ENCODE peak calls at places on chromosomes 3 and 15, in seven cellular contexts. G, V, J, F, S, N and D are unnamed samples.

GRCh38 chr15:48645558-48646330 is at the start of gene FBN1:
- DNase-seq in V (peak; percentile 88), G (peak; percentile 64), N (no peak), F (peak; percentile 80), S (peak; percentile 75), J (peak; percentile 90), D (peak; percentile 78)

GRCh38 chr3:124814620-124815421 is 72.3 kb downstream of the ITGB5 start:
- DNase-seq in F (no peak), S (no peak), J (no peak), N (no peak), G (no peak), V (no peak), D (no peak)

GRCh38 chr3:42936157-42936981 is 30.4 kb downstream of the ZNF662 start:
- DNase-seq in J (peak; percentile 79), N (no peak), V (peak; percentile 27), G (no peak), F (peak; percentile 7), S (peak; percentile 57), D (peak; percentile 33)

GRCh38 chr3:22779737-22780136 is 423.4 kb upstream of the UBE2E2 start:
- DNase-seq in F (no peak), G (peak; percentile 89), N (no peak), J (no peak), S (no peak), V (no peak), D (no peak)

GRCh38 chr15:33067456-33067855 is 127.1 kb downstream of the FMN1 start:
- DNase-seq in N (no peak), V (peak; percentile 71), F (no peak), S (no peak), G (no peak), J (peak; percentile 24), D (no peak)

GRCh38 chr3:191387441-191388077 is 57.2 kb upstream of the UTS2B start:
- DNase-seq in N (no peak), G (no peak), V (peak; percentile 23), S (no peak), F (no peak), J (no peak), D (no peak)

GRCh38 chr3:42012935-42013651 is 51.2 kb upstream of the ULK4 start:
- DNase-seq in J (peak; percentile 53), N (peak; percentile 36), V (no peak), S (peak; percentile 78), F (peak; percentile 74), G (peak; percentile 86), D (peak; percentile 74)

GRCh38 chr3:15064299-15064834 is 748 bp downstream of the MRPS25 start:
- DNase-seq in N (peak; percentile 7), F (no peak), S (no peak), G (peak; percentile 16), J (peak; percentile 41), V (no peak), D (peak; percentile 15)

GRCh38 chr3:191350389-191351090 is 20.2 kb upstream of the UTS2B start:
- DNase-seq in S (no peak), N (no peak), V (no peak), F (no peak), J (peak; percentile 72), G (no peak), D (no peak)

GRCh38 chr15:88908697-88909621 is 4.2 kb downstream of the MFGE8 start:
- DNase-seq in V (peak; percentile 57), J (no peak), G (no peak), N (no peak), S (no peak), F (no peak), D (no peak)

GRCh38 chr15:35290301-35290721 is 205.2 kb upstream of the NANOGP8 start:
- DNase-seq in F (no peak), V (no peak), N (no peak), G (no peak), S (no peak), J (no peak), D (no peak)

GRCh38 chr3:191120447-191121304 is 78.4 kb upstream of the OSTN start:
- DNase-seq in S (no peak), V (peak; percentile 34), G (no peak), N (no peak), J (no peak), F (no peak), D (no peak)

GRCh38 chr3:66738625-66739330 is 238.0 kb upstream of the LRIG1 start:
- DNase-seq in N (no peak), S (no peak), V (peak; percentile 58), F (no peak), J (no peak), G (no peak), D (no peak)

GRCh38 chr15:25180606-25181289 is 226.0 kb downstream of the SNRPN start:
- DNase-seq in F (no peak), V (no peak), G (no peak), J (no peak), N (no peak), S (peak; percentile 5), D (no peak)

GRCh38 chr3:57555316-57555715 is 758 bp upstream of the PDE12 start:
- DNase-seq in V (no peak), J (no peak), S (no peak), F (no peak), N (peak; percentile 1), G (no peak), D (peak; percentile 24)

GRCh38 chr15:77457619-77458265 is 37.1 kb downstream of the HMG20A start:
- DNase-seq in J (no peak), S (no peak), G (peak; percentile 87), N (peak; percentile 1), F (no peak), V (peak; percentile 71), D (no peak)

GRCh38 chr3:81521855-81522254 is 239.6 kb downstream of the GBE1 start:
- DNase-seq in V (no peak), F (no peak), G (no peak), J (no peak), S (no peak), N (no peak), D (no peak)

GRCh38 chr15:38996111-38996541 is 431.5 kb upstream of the RASGRP1 start:
- DNase-seq in F (no peak), J (no peak), N (no peak), S (no peak), G (no peak), V (peak; percentile 98), D (no peak)

GRCh38 chr3:46298871-46299607 is 54.9 kb upstream of the CCR2 start:
- DNase-seq in N (no peak), G (no peak), F (no peak), S (no peak), J (no peak), V (no peak), D (no peak)

GRCh38 chr15:71335591-71335990 is 220.3 kb downstream of the THSD4 start:
- DNase-seq in J (no peak), G (no peak), V (no peak), N (no peak), S (no peak), F (no peak), D (no peak)

GRCh38 chr15:64009241-64009640 is 37.0 kb downstream of the DAPK2 start:
- DNase-seq in N (no peak), J (no peak), F (no peak), G (no peak), S (peak; percentile 66), V (no peak), D (no peak)

GRCh38 chr3:185715091-185715490 is 109.8 kb downstream of the IGF2BP2 start:
- DNase-seq in J (no peak), F (no peak), G (no peak), S (no peak), V (peak; percentile 74), N (no peak), D (peak; percentile 57)
- H3K4me1 ChIP-seq in J (peaks cover 38% of the 10 kb centered on the region), F (no peaks in the 10 kb centered on the region), G (no peaks in the 10 kb centered on the region), S (no peaks in the 10 kb centered on the region), V (peaks cover 42% of the 10 kb centered on the region), N (no peaks in the 10 kb centered on the region), D (peaks cover 20% of the 10 kb centered on the region)

GRCh38 chr3:155917781-155918180 is 47.3 kb downstream of the GMPS start:
- DNase-seq in V (no peak), S (no peak), N (no peak), J (no peak), G (no peak), F (no peak), D (no peak)
- H3K36me3 ChIP-seq in V (peaks cover 16% of the 10 kb centered on the region), S (peaks cover 72% of the 10 kb centered on the region), N (no peaks in the 10 kb centered on the region), J (peaks cover 73% of the 10 kb centered on the region), G (peaks cover 7% of the 10 kb centered on the region), F (peaks cover 38% of the 10 kb centered on the region), D (peaks cover 28% of the 10 kb centered on the region)

GRCh38 chr3:126915015-126915414 is 67.9 kb upstream of the PLXNA1 start:
- DNase-seq in F (no peak), V (no peak), S (no peak), N (no peak), J (no peak), G (no peak), D (no peak)
- H3K4me1 ChIP-seq in F (no peaks in the 10 kb centered on the region), V (peaks cover 26% of the 10 kb centered on the region), S (no peaks in the 10 kb centered on the region), N (peaks cover 15% of the 10 kb centered on the region), J (no peaks in the 10 kb centered on the region), G (peaks cover 59% of the 10 kb centered on the region), D (no peaks in the 10 kb centered on the region)

GRCh38 chr3:47420044-47420430 is 39.2 kb downstream of the PTPN23 start:
- DNase-seq in S (no peak), J (no peak), G (no peak), F (no peak), N (no peak), V (no peak), D (no peak)

GRCh38 chr3:47421741-47422649 is 41.2 kb downstream of the PTPN23 start:
- DNase-seq in V (peak; percentile 6), S (peak; percentile 58), J (no peak), G (no peak), N (no peak), F (peak; percentile 66), D (peak; percentile 57)

GRCh38 chr3:47420511-47421484 is 40.0 kb downstream of the PTPN23 start:
- DNase-seq in S (peak; percentile 86), F (peak; percentile 88), N (peak; percentile 83), G (peak; percentile 89), J (peak; percentile 87), V (peak; percentile 52), D (peak; percentile 87)

GRCh38 chr3:47418167-47419082 is 37.6 kb downstream of the PTPN23 start:
- DNase-seq in N (no peak), S (no peak), G (no peak), F (no peak), V (no peak), J (peak; percentile 7), D (no peak)

DNA sequence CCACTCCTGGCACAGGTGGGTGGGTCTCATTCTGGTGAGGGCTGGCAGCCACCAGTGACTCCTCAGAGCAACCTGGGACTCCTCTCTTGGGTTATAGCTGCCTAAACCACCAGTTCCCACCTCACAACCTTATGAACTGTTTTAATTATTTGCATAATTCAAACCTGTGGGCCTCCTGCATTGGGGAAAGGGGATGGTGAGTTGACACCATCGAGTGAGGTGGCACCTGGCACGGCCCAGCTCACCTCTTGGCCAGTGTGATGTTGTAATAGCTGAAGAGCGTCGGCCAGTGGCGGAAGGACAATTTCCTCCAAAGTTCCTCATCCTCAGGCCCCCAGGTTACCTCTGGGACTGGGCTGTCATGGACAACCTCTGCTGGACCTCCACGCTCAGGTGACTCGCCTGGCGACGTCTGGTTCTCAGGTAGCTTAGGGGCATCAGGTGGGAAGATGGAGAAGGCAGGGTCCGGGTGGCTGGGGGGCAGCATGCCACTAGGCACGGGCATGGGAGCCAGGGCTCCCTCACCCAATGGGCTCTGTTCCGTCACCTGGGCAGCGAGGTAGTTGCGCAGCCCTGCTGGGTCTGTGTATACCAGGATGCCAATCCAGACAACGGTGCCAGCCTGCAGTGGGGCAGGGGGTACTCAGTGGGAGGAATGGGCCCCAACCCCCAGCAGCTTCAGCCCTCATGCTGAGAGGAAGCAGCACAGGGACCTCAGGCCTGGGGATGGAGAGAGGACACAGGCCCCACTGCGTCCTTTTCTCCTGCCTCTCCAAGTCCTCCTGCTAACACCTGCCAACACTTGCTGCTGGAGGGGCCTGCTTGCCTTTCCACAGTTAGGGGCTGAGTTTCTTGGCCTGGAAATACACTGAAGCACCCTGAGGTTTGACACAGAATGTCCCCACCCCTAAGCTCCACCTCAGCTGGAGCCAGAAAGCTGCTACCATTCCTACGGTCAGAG is 38.5 kb downstream of the PTPN23 start:
- DNase-seq in N (no peak), V (no peak), F (no peak), J (no peak), G (no peak), S (no peak), D (no peak)
- H3K36me3 ChIP-seq in N (peaks cover 10% of the 10 kb centered on the region), V (peaks cover 2% of the 10 kb centered on the region), F (peaks cover 17% of the 10 kb centered on the region), J (peaks cover 3% of the 10 kb centered on the region), G (no peaks in the 10 kb centered on the region), S (peaks cover 79% of the 10 kb centered on the region), D (peaks cover 34% of the 10 kb centered on the region)